ENCODE peak calls at places on chromosomes 13 and 19, in nine cellular contexts. O is neural progenitor cell, D is PC-3, H is GM23248, G is MM.1S, V is GM23338, F is HCT116, Q is SK-N-SH, T is hepatocyte. Y is an unnamed sample.
A peak's percentile ranks its signal among the peaks of the same experiment; 100 is the strongest.

GRCh38 chr19:46181386-46181774 is 33.3 kb downstream of the IGFL2 start:
- DNase-seq in O (no peak), D (peak; percentile 52), H (peak; percentile 71), G (peak; percentile 12), V (no peak), F (no peak), Q (no peak), T (no peak), Y (no peak)

GRCh38 chr13:91314888-91315287 is 32.6 kb upstream of the MIR17HG start:
- DNase-seq in O (no peak), D (no peak), H (no peak), G (no peak), V (no peak), F (no peak), Q (no peak), T (no peak), Y (no peak)

GRCh38 chr13:42078113-42078769 is 29.8 kb downstream of the DGKH start:
- DNase-seq in O (peak; percentile 23), D (no peak), H (no peak), G (no peak), V (peak; percentile 43), F (no peak), Q (peak; percentile 20), T (no peak), Y (peak; percentile 4)

GRCh38 chr13:22428188-22428828 is 752.5 kb upstream of the SGCG start:
- DNase-seq in O (no peak), D (no peak), H (no peak), G (no peak), V (no peak), F (no peak), Q (peak; percentile 15), T (peak; percentile 64), Y (no peak)

GRCh38 chr13:29529755-29530154 is 65.7 kb downstream of the SLC7A1 start:
- DNase-seq in O (no peak), D (no peak), H (no peak), G (no peak), V (no peak), F (no peak), Q (no peak), T (no peak), Y (no peak)

GRCh38 chr19:4676955-4677731 is 7.0 kb upstream of the MYDGF start:
- DNase-seq in O (peak; percentile 84), D (peak; percentile 53), H (peak; percentile 67), G (no peak), V (peak; percentile 96), F (peak; percentile 83), Q (peak; percentile 69), T (peak; percentile 53), Y (peak; percentile 72)

GRCh38 chr13:27783111-27783510 is 9.2 kb upstream of the GSX1 start:
- DNase-seq in O (peak; percentile 52), D (peak; percentile 21), H (peak; percentile 14), G (no peak), V (peak; percentile 70), F (no peak), Q (no peak), T (peak; percentile 37), Y (no peak)

GRCh38 chr19:46131485-46132143 is 7.1 kb upstream of the IGFL3 start:
- DNase-seq in O (no peak), D (no peak), H (no peak), G (no peak), V (no peak), F (no peak), Q (no peak), T (no peak), Y (no peak)

GRCh38 chr19:15299568-15300409 is 32.5 kb downstream of the BRD4 start:
- DNase-seq in O (no peak), D (no peak), H (peak; percentile 87), G (no peak), V (no peak), F (no peak), Q (no peak), T (no peak), Y (no peak)

GRCh38 chr13:109631069-109631468 is 155.3 kb downstream of the IRS2 start:
- DNase-seq in O (no peak), D (no peak), H (no peak), G (no peak), V (no peak), F (no peak), Q (no peak), T (no peak), Y (no peak)

GRCh38 chr13:20939662-20940061 is 37.1 kb upstream of the XPO4 start:
- DNase-seq in O (no peak), D (no peak), H (no peak), G (no peak), V (no peak), F (no peak), Q (no peak), T (no peak), Y (no peak)

GRCh38 chr19:54128441-54128725 is 9.2 kb upstream of the CNOT3 start:
- DNase-seq in O (no peak), D (no peak), H (no peak), G (no peak), V (no peak), F (no peak), Q (no peak), T (no peak), Y (no peak)

GRCh38 chr19:16078311-16078758 is 2.0 kb downstream of the TPM4 start:
- DNase-seq in O (peak; percentile 61), D (peak; percentile 67), H (peak; percentile 88), G (peak; percentile 68), V (no peak), F (no peak), Q (no peak), T (no peak), Y (peak; percentile 54)

GRCh38 chr19:4362871-4363545 is 19.6 kb downstream of the MPND start:
- DNase-seq in O (peak; percentile 42), D (peak; percentile 34), H (no peak), G (no peak), V (peak; percentile 59), F (no peak), Q (no peak), T (no peak), Y (peak; percentile 31)

GRCh38 chr13:113837554-113838355 is 26.1 kb downstream of the GAS6 start:
- DNase-seq in O (no peak), D (peak; percentile 84), H (peak; percentile 99), G (no peak), V (no peak), F (peak; percentile 67), Q (peak; percentile 84), T (peak; percentile 93), Y (no peak)

GRCh38 chr19:12939292-12939606 is 840 bp downstream of the CALR start:
- DNase-seq in O (peak; percentile 31), D (peak; percentile 18), H (peak; percentile 90), G (peak; percentile 64), V (no peak), F (no peak), Q (no peak), T (no peak), Y (peak; percentile 66)

GRCh38 chr19:44912854-44913253 is 1.6 kb upstream of the APOC1 start:
- DNase-seq in O (no peak), D (no peak), H (no peak), G (no peak), V (no peak), F (no peak), Q (no peak), T (no peak), Y (no peak)
- TF ChIP-seq EZH2phosphoT487 in O (no peak), D (no peak), H (no peak), G (no peak), V (no peak), F (no peak), Q (no peak), T (no peak), Y (no peak)

DNA sequence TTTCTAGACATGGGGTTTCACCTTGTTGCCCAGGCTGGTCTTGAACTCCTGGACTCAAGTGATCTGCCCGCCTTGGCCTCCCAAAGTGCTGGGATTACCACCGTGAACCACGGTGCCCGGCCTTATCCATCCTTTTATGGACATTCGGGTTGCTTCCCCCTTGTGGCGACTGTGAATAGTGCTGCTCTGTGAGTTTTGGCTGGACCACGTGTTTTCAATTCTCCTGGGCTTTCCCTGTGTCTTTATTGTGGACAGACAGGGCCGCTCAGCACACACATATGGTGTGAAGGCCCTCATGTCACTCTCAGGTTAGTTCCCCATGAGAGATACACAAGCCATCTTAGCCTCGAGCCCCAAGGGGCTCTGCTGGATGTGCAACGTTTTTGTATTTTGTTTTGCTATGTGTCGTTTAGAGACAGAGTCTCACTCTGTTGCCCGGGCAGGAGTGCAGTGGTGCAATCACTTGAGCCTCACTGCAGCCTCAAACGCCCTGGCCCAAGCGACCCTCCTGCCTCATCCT is 40.5 kb downstream of the MAU2 start:
- DNase-seq in O (peak; percentile 85), D (peak; percentile 87), H (peak; percentile 90), G (peak; percentile 77), V (peak; percentile 94), F (peak; percentile 85), Q (peak; percentile 84), T (peak; percentile 85), Y (peak; percentile 81)
- H3K4me2 ChIP-seq in O (no peak overlapping the region), D (no peak overlapping the region), H (no peak overlapping the region), G (peak overlapping the region; percentile 29), V (no peak overlapping the region), F (peak overlapping the region; percentile 3), Q (no peak overlapping the region), T (no peak overlapping the region), Y (peak overlapping the region; percentile 67)

GRCh38 chr13:73274147-73274546 is 215.3 kb downstream of the KLF5 start:
- DNase-seq in O (no peak), D (no peak), H (peak; percentile 59), G (no peak), V (no peak), F (no peak), Q (no peak), T (no peak), Y (no peak)
- H2AFZ ChIP-seq in O (no peak overlapping the region), D (no peak overlapping the region), H (peak overlapping the region; percentile 29), G (no peak overlapping the region), V (no peak overlapping the region), F (no peak overlapping the region), Q (peak overlapping the region; percentile 35), T (no peak overlapping the region), Y (no peak overlapping the region)

GRCh38 chr19:30280018-30280417 is 92.2 kb upstream of the ZNF536 start:
- DNase-seq in O (no peak), D (no peak), H (no peak), G (no peak), V (no peak), F (no peak), Q (no peak), T (no peak), Y (no peak)
- TF ChIP-seq EZH2phosphoT487 in O (no peak), D (no peak), H (no peak), G (no peak), V (no peak), F (no peak), Q (no peak), T (no peak), Y (no peak)

DNA sequence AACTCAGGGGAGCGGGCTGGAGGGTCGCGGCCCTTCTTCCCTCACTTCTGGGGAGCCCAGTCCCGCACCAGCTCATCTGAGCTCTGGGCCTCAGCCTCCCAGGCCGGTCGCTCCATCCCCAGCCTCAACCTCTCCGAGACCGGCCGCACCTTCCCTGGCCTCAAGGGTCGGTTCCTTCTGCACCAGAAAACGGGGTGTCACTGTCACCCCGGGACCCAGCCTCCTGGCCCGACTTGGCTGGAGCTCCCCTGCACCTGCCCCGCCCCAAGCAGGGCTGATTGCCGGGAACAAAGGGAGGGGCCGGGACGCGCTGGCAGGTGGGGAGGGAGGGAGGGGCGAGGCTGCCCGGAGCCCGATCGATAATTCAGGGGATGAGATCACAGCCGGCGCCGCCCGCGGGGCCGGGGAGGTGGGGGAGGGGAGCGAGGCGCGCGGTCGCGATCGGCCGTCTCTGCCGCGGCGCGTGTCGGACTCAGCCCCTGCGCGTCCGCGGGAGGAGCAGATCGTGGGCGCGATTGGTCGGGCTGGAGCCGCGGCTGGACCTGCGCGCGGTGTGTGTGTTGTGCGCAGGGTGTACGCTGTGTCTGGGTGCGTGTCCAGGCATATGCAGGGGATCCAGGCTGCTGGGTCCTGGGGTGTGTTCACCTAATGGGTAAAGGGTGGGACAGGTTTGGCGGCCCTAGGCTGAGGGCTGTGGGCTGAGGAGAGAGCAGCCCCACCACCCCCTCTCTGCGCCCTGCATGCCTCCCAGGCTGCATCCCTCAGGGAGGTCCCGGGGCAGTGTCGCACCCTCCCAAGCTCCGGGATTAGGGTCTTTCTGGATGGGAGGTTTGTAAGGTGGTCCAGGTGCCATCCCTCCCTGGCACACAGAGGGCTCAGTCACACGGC is 1.1 kb upstream of the SHC2 start:
- DNase-seq in O (peak; percentile 81), D (peak; percentile 31), H (peak; percentile 12), G (no peak), V (peak; percentile 77), F (no peak), Q (peak; percentile 77), T (peak; percentile 83), Y (no peak)
- H3K4me2 ChIP-seq in O (peak overlapping the region; percentile 74), D (peak overlapping the region; percentile 82), H (no peak overlapping the region), G (no peak overlapping the region), V (peak overlapping the region; percentile 87), F (peak overlapping the region; percentile 75), Q (peak overlapping the region; percentile 15), T (peak overlapping the region; percentile 99), Y (no peak overlapping the region)